ENCODE peak calls at places on chromosomes 5 and 9, in six cellular contexts. O is lower lobe of right lung, D is chondrocyte, H is foreskin fibroblast, Y is transverse colon, N is epithelial cell of proximal tubule. M is an unnamed sample.

GRCh38 chr9:36319806-36320205 is 61.6 kb upstream of the GNE start:
- DNase-seq in O (peak), D (no peak), H (peak), Y (peak), N (peak), M (no peak)

GRCh38 chr5:64749385-64749784 is 19.1 kb downstream of the SREK1IP1 start:
- DNase-seq in O (no peak), D (no peak), H (no peak), Y (no peak), N (no peak), M (no peak)

GRCh38 chr9:89606049-89606481 is 1.3 kb downstream of the GADD45G start:
- DNase-seq in O (peak), D (no peak), H (peak), Y (peak), N (no peak), M (peak)

GRCh38 chr9:89814340-89815040 is 209.7 kb downstream of the GADD45G start:
- DNase-seq in O (no peak), D (no peak), H (no peak), Y (no peak), N (no peak), M (no peak)

GRCh38 chr5:91712718-91713117 is 329.6 kb upstream of the ARRDC3 start:
- DNase-seq in O (no peak), D (no peak), H (peak), Y (no peak), N (no peak), M (no peak)

GRCh38 chr5:149403923-149404745 is 25.0 kb upstream of the IL17B start:
- DNase-seq in O (no peak), D (no peak), H (peak), Y (no peak), N (no peak), M (no peak)

GRCh38 chr9:92610470-92611420 is 59.2 kb downstream of the IPPK start:
- DNase-seq in O (no peak), D (no peak), H (peak), Y (no peak), N (no peak), M (no peak)

GRCh38 chr9:92737611-92738299 is 26.9 kb downstream of the BICD2 start:
- DNase-seq in O (no peak), D (peak), H (no peak), Y (peak), N (no peak), M (no peak)

GRCh38 chr5:168659286-168659847 is 80.2 kb upstream of the PANK3 start:
- DNase-seq in O (no peak), D (no peak), H (no peak), Y (peak), N (no peak), M (no peak)

GRCh38 chr9:131965101-131965500 is 114.6 kb downstream of the MED27 start:
- DNase-seq in O (no peak), D (no peak), H (peak), Y (no peak), N (peak), M (no peak)

GRCh38 chr5:142358121-142358520 is 33.3 kb upstream of the SPRY4 start:
- DNase-seq in O (no peak), D (no peak), H (no peak), Y (no peak), N (no peak), M (no peak)

GRCh38 chr9:131679261-131680020 is 60.4 kb downstream of the RAPGEF1 start:
- DNase-seq in O (no peak), D (no peak), H (peak), Y (no peak), N (no peak), M (no peak)

GRCh38 chr9:76032652-76033373 is 142.3 kb downstream of the PCSK5 start:
- DNase-seq in O (no peak), D (no peak), H (no peak), Y (no peak), N (no peak), M (no peak)

GRCh38 chr5:143585970-143586369 is 182.5 kb upstream of the NR3C1 start:
- DNase-seq in O (no peak), D (no peak), H (peak), Y (no peak), N (no peak), M (no peak)

GRCh38 chr5:80959768-80960442 is at the start of gene RASGRF2:
- DNase-seq in O (no peak), D (no peak), H (peak), Y (peak), N (no peak), M (no peak)

GRCh38 chr5:140142802-140143201 is 17.1 kb downstream of the IGIP start:
- DNase-seq in O (no peak), D (no peak), H (no peak), Y (no peak), N (no peak), M (no peak)

GRCh38 chr5:180787025-180787424 is 15.6 kb downstream of the MGAT1 start:
- DNase-seq in O (no peak), D (peak), H (no peak), Y (no peak), N (no peak), M (no peak)

GRCh38 chr9:116945817-116946216 is 258.7 kb downstream of the TRIM32 start:
- DNase-seq in O (no peak), D (no peak), H (no peak), Y (no peak), N (no peak), M (peak)

GRCh38 chr9:120080781-120081180 is 499.2 kb downstream of the CDK5RAP2 start:
- DNase-seq in O (no peak), D (no peak), H (no peak), Y (no peak), N (no peak), M (no peak)

GRCh38 chr9:35727676-35728040 is 4.3 kb downstream of the TLN1 start:
- DNase-seq in O (no peak), D (no peak), H (no peak), Y (no peak), N (no peak), M (no peak)

GRCh38 chr5:38556115-38556598 is 289 bp downstream of the LIFR start:
- DNase-seq in O (no peak), D (no peak), H (no peak), Y (no peak), N (no peak), M (no peak)

GRCh38 chr9:88973281-88974045 is 17.8 kb upstream of the S1PR3 start:
- DNase-seq in O (no peak), D (no peak), H (no peak), Y (no peak), N (no peak), M (no peak)

GRCh38 chr5:431711-432050 is 11.3 kb upstream of the EXOC3 start:
- DNase-seq in O (no peak), D (peak), H (peak), Y (no peak), N (no peak), M (no peak)

GRCh38 chr5:176320577-176320976 is 41.0 kb downstream of the KIAA1191 start:
- DNase-seq in O (no peak), D (no peak), H (no peak), Y (no peak), N (no peak), M (no peak)

GRCh38 chr5:176317534-176318374 is 43.8 kb downstream of the KIAA1191 start:
- DNase-seq in O (no peak), D (no peak), H (no peak), Y (no peak), N (no peak), M (no peak)

GRCh38 chr5:176319827-176320554 is 41.6 kb downstream of the KIAA1191 start:
- DNase-seq in O (no peak), D (no peak), H (peak), Y (no peak), N (no peak), M (no peak)
- TF ChIP-seq CTCF in O (no peak), D (peak), H (no peak), Y (no peak), N (peak), M (no peak)

GRCh38 chr5:2756764-2757163 is 5.3 kb upstream of the IRX2 start:
- DNase-seq in O (no peak), D (no peak), H (peak), Y (no peak), N (no peak), M (no peak)
- TF ChIP-seq CTCF in O (no peak), D (peak), H (no peak), Y (no peak), N (no peak), M (no peak)

GRCh38 chr5:6158974-6159863 is 219.1 kb downstream of the MED10 start:
- DNase-seq in O (no peak), D (no peak), H (peak), Y (no peak), N (peak), M (no peak)

GRCh38 chr5:6161257-6161656 is 217.1 kb downstream of the MED10 start:
- DNase-seq in O (no peak), D (no peak), H (no peak), Y (no peak), N (no peak), M (no peak)

GRCh38 chr5:6163913-6164312 is 214.4 kb downstream of the MED10 start:
- DNase-seq in O (no peak), D (no peak), H (no peak), Y (no peak), N (no peak), M (no peak)

GRCh38 chr5:6162175-6162574 is 216.2 kb downstream of the MED10 start:
- DNase-seq in O (no peak), D (no peak), H (no peak), Y (no peak), N (no peak), M (no peak)

DNA sequence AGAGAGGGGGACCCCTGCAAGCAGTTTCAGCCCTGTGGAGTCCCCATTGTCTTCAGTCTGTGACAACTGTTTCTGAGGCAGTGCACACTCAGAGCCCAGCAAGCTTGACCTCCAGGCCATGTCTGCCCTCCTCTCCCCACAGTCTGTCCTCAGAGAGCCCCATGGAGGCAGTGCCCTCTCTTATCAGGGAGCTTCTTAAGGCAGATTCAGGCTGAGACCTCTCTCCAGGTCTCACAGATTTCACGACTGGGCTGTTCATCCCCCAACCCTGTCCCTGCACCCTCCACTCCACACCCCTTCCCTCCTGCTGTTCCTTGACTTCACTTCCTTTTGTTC is 218.5 kb downstream of the MED10 start:
- DNase-seq in O (no peak), D (no peak), H (no peak), Y (no peak), N (no peak), M (no peak)
- TF ChIP-seq CTCF in O (no peak), D (no peak), H (no peak), Y (no peak), N (no peak), M (no peak)

DNA sequence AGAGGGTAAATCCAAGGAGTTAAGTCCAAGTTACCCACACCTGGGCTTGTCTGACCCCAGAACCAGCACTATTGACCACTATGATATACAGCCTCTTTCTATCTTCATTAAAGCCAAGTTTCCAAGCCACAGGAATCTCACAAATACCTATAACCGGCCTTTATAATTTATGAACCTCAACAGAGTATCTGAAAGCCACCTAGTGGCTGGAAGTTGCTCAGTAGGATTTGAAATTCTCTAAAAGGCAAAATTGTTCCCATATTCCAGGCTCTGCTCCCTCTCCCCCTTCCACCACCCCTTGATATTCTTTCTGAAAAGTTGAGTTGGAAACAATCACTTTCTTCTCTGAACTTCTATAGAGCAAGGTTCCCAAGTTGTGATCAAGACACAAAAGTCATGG is 106.4 kb upstream of the GPR151 start:
- DNase-seq in O (no peak), D (no peak), H (no peak), Y (no peak), N (no peak), M (no peak)
- TF ChIP-seq CTCF in O (peak), D (peak), H (no peak), Y (peak), N (peak), M (no peak)

GRCh38 chr5:68273717-68274409 is 58.3 kb downstream of the PIK3R1 start:
- DNase-seq in O (no peak), D (no peak), H (no peak), Y (no peak), N (no peak), M (no peak)

GRCh38 chr5:68269820-68270219 is 54.3 kb downstream of the PIK3R1 start:
- DNase-seq in O (no peak), D (no peak), H (no peak), Y (no peak), N (no peak), M (no peak)

GRCh38 chr5:68270576-68270975 is 55.0 kb downstream of the PIK3R1 start:
- DNase-seq in O (no peak), D (no peak), H (no peak), Y (no peak), N (no peak), M (no peak)

GRCh38 chr5:68271124-68271523 is 55.6 kb downstream of the PIK3R1 start:
- DNase-seq in O (no peak), D (no peak), H (no peak), Y (no peak), N (no peak), M (no peak)

DNA sequence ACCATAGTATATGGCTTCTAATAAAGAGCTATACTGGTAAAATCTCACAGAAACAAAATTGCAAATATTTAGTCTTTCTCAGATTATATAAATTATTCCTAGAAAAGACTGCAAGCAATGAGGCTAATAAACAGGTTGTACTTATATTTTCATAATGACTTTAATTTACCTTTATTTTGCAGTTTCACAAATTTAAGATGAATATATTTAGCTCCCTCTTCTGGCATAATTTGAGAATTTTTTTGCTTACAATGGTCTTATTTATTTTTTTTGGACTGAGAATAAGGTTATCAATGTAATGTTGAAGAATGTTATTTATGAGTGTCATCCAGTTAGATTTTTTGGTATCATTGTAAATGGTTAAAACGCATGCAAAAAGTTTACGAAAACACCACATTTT is 56.7 kb downstream of the PIK3R1 start:
- DNase-seq in O (no peak), D (no peak), H (no peak), Y (no peak), N (no peak), M (no peak)
- TF ChIP-seq CTCF in O (peak), D (peak), H (no peak), Y (peak), N (no peak), M (peak)

DNA sequence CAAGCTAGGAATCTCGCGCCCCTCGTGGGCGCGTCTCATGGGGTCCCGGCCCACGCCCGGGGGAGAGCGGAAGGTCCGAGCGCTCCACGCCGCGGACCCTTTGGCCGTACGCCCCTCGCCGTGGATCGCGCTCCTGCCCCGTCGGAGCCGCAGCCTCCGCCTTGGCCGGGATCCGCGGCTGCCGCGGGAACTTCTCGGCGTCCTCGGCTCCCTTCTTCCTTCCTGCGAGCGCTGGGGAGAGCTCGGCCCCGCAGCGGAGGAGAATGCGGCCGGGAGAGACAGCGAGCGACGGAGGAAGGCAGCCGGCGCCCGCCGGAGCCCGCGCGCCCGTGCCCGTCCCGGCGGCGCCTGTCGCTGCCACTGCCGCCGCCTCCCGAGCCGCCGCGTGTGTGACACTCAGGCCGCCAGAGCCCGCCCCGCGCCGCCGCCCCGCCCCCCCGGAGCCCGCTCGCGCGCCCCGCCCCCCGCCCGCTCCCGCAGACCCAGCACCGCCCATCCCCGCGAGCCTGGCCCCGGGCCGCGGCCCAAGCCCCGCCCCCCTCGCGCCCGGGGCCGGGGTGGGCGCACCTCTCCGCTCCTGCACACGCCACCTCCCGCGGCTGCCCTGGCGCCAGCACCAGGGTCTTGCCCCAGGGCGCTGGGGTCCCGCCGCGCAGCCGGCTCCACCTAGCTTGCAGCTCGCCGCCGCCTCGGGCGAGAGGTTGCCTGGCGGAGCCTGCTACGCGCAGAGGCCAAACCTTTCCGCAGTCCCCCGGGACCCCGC is at the start of gene SHB:
- DNase-seq in O (peak), D (no peak), H (peak), Y (peak), N (no peak), M (peak)
- TF ChIP-seq CTCF in O (peak), D (peak), H (no peak), Y (peak), N (peak), M (peak)

DNA sequence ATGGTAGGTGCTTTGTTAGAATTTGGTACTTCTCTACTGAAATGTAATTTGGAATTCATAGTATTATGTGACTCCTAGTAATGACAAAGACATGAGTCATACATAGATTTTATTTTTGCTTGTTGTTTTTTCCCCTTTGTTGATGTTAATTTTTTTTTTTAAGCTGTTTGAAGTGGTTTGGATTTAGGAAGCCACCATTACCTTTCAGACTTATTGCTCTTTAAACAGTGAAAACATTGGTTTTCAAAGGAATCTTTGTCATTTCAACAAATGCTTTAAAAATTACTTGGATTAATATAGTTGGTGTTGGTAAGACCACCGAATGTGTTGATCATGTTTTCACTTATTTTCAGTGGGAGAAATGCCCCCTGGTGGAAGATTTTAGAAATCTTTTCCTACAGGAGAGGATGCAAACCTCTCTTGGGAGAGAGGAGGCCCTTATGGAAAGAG is 170.1 kb upstream of the PITX1 start:
- DNase-seq in O (no peak), D (no peak), H (peak), Y (no peak), N (no peak), M (no peak)
- TF ChIP-seq CTCF in O (peak), D (peak), H (peak), Y (peak), N (peak), M (no peak)

GRCh38 chr5:129135633-129136032 is 41.1 kb downstream of the ISOC1 start:
- DNase-seq in O (no peak), D (no peak), H (no peak), Y (no peak), N (no peak), M (no peak)
- TF ChIP-seq CTCF in O (no peak), D (no peak), H (no peak), Y (no peak), N (peak), M (no peak)

GRCh38 chr9:33785914-33786313 is 9.4 kb upstream of the PRSS3 start:
- DNase-seq in O (no peak), D (no peak), H (peak), Y (no peak), N (no peak), M (no peak)
- TF ChIP-seq CTCF in O (no peak), D (peak), H (peak), Y (no peak), N (peak), M (peak)

M was measured in CD14-positive monocyte.